ENCODE peak calls at places on chromosome 10, in four cellular contexts. G, W, P and N are unnamed samples.

GRCh38 chr10:131889755-131890154 is 11.1 kb upstream of the PPP2R2D start:
- DNase-seq in G (no peak), P (no peak), W (no peak), N (no peak)

GRCh38 chr10:119542357-119542989 is at the start of gene RGS10:
- DNase-seq in P (no peak), G (peak), W (peak), N (peak)

GRCh38 chr10:80500572-80501380 is 36.9 kb upstream of the SH2D4B start:
- DNase-seq in W (peak), G (no peak), P (no peak), N (no peak)

GRCh38 chr10:17923728-17924127 is 28.0 kb upstream of the SLC39A12 start:
- DNase-seq in W (no peak), P (peak), G (peak), N (no peak)

GRCh38 chr10:22343761-22344160 is 1.5 kb upstream of the SPAG6 start:
- DNase-seq in P (no peak), W (no peak), G (no peak), N (no peak)

GRCh38 chr10:110172155-110172554 is 35.2 kb upstream of the MXI1 start:
- DNase-seq in P (no peak), G (no peak), W (no peak), N (no peak)

GRCh38 chr10:15585303-15585715 is 134.4 kb downstream of the ITGA8 start:
- DNase-seq in W (no peak), G (peak), P (peak), N (no peak)

GRCh38 chr10:69644658-69645295 is 14.7 kb downstream of the FAM241B start:
- DNase-seq in G (peak), P (peak), W (no peak), N (no peak)

GRCh38 chr10:44386546-44387052 is 1.7 kb upstream of the CXCL12 start:
- DNase-seq in G (peak), W (peak), P (no peak), N (peak)

GRCh38 chr10:83539528-83540308 is 599.6 kb upstream of the GHITM start:
- DNase-seq in W (no peak), P (no peak), G (no peak), N (no peak)

GRCh38 chr10:114876602-114877300 is 55.2 kb downstream of the FHIP2A start:
- DNase-seq in P (no peak), G (peak), W (no peak), N (no peak)

GRCh38 chr10:104123397-104123796 is 1.4 kb downstream of the SFR1 start:
- DNase-seq in P (no peak), W (no peak), G (peak), N (no peak)

GRCh38 chr10:84497978-84498377 is 169.6 kb downstream of the CCSER2 start:
- DNase-seq in W (no peak), P (no peak), G (no peak), N (no peak)

GRCh38 chr10:9311702-9312499 is 1257.4 kb downstream of the GATA3 start:
- DNase-seq in P (no peak), G (no peak), W (no peak), N (no peak)

GRCh38 chr10:123527122-123527521 is 139.0 kb upstream of the GPR26 start:
- DNase-seq in P (no peak), W (no peak), G (peak), N (no peak)

GRCh38 chr10:50991496-50992355 is 82.6 kb upstream of the PRKG1 start:
- DNase-seq in P (no peak), W (no peak), G (no peak), N (no peak)

GRCh38 chr10:50990568-50991495 is 83.5 kb upstream of the PRKG1 start:
- DNase-seq in W (no peak), G (no peak), P (peak), N (no peak)

GRCh38 chr10:50987934-50988333 is 86.4 kb upstream of the PRKG1 start:
- DNase-seq in W (no peak), G (no peak), P (no peak), N (no peak)

GRCh38 chr10:50992356-50992866 is 81.9 kb upstream of the PRKG1 start:
- DNase-seq in P (no peak), G (no peak), W (no peak), N (no peak)

GRCh38 chr10:50988792-50989191 is 85.5 kb upstream of the PRKG1 start:
- DNase-seq in W (no peak), P (no peak), G (no peak), N (no peak)
- TF ChIP-seq CTCF in W (no peak), P (peak), G (peak), N (peak)

DNA sequence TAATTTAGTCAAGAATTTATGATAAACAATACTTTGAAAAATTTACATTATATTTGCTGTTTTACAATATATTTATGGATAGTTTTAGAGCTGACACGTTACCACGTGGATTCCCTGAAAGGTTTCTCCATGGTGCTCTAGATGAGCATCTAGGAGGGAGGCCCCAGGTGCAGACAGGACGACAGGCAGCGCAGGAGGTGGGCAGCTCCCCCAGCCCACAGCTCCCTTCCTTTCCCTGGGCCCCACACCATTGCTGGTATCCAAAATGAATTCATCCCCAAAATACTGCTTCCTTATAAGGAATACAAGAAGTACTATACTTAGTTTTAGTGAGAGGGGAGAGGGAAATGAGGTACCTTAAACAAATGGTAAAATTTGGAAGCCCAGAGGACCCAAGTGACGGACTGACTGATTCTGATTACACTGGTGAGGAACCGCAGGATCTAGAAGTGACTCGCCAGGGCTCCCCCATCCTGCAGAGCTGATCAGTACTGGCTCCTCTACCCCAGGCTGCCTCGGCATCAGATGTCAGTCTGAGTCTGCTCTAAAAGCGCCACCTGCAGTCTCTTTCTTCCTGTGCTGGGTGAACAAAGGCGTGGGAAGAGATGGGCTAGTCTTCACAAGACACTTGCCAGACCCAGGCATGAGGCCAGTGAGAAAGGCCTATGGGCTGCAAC is 89.2 kb downstream of the DLG5 start:
- DNase-seq in G (peak), P (no peak), W (no peak), N (peak)
- TF ChIP-seq CTCF in G (peak), P (peak), W (no peak), N (peak)

GRCh38 chr10:78520737-78521430 is 487.2 kb downstream of the RPS24 start:
- DNase-seq in G (peak), P (peak), W (no peak), N (no peak)
- TF ChIP-seq CTCF in G (peak), P (peak), W (no peak), N (no peak)

DNA sequence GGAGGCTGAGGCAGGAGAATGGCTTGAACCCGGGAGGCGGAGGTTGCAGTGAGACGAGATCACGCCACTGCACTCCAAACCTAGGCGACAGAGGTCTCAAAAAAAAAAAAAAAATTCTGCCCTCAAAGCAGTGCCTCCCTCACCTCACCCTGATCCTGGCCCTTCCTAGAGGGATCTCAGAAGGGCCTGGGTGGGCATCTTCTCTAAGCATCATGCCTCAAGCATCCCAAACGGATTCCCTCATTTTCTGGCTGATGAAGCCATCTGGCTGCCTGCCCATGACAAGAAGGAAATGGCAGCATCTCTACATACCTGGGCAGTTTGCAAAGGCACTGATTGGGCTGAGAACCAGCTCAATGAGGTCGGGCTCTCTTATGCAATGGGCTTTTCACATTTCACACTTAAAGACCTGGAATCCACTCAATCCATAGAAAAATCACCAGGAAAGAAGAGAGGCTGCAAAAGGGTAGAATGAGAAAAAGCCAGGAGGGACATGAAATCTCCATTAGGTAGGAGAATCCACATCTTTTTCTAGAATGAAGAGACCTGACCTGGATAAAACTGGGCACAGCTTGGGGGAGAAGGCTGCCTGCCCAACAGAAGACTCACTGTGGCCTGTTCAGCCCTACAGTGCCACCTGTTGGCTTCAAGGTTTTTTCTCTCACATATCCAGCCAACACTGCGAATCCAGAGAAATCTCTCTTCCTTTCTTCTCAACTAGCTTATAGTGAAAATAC is 48.1 kb downstream of the PDLIM1 start:
- DNase-seq in P (no peak), W (no peak), G (no peak), N (no peak)
- TF ChIP-seq CTCF in P (peak), W (peak), G (peak), N (no peak)

GRCh38 chr10:13351340-13351915 is 3.3 kb upstream of the SEPHS1 start:
- DNase-seq in G (no peak), W (no peak), P (no peak), N (peak)

GRCh38 chr10:13354783-13355182 is 6.7 kb upstream of the SEPHS1 start:
- DNase-seq in P (no peak), W (no peak), G (no peak), N (no peak)

GRCh38 chr10:13356392-13356791 is 8.3 kb upstream of the SEPHS1 start:
- DNase-seq in G (no peak), W (no peak), P (no peak), N (no peak)

GRCh38 chr10:13349776-13350274 is 1.7 kb upstream of the SEPHS1 start:
- DNase-seq in W (no peak), P (no peak), G (peak), N (no peak)

DNA sequence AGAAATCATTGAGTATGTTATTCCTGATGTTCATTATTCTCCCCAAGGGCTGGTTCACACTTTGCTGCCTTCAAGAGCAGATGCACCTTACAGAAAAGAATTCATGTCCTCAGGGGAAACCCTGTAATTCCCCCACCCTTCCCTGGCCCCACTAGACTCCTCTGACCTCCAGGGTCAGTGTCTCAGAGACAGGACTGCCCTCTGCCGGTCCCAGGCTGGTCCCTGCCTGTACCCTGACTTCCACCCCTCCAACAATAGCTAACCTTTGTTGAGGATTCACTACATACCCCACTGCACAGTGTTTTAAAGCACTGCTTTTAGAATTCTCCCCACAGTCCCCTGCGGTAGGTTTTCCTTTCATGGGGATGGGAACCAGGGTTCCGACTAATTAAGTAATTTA is 4.4 kb upstream of the SEPHS1 start:
- DNase-seq in G (no peak), P (no peak), W (no peak), N (no peak)
- TF ChIP-seq CTCF in G (no peak), P (peak), W (no peak), N (no peak)